ENCODE peak calls at places on chromosomes 1 and 21, in seven cellular contexts. M, K, W, D, S, I and Z are unnamed samples. For H3K36me3, the result is how much of the 10 kb centered on the place peaks cover.

GRCh38 chr1:106768077-106768476 is 288.4 kb upstream of the PRMT6 start:
- DNase-seq in M (no peak), K (no peak), W (peak), D (no peak), S (no peak), I (no peak), Z (no peak)

GRCh38 chr1:182301026-182301436 is 90.6 kb downstream of the GLUL start:
- DNase-seq in M (no peak), K (no peak), W (no peak), D (no peak), S (no peak), I (no peak), Z (no peak)

GRCh38 chr1:47818682-47819502 is 178.3 kb downstream of the TRABD2B start:
- DNase-seq in M (no peak), K (no peak), W (no peak), D (no peak), S (no peak), I (no peak), Z (no peak)

GRCh38 chr1:173596097-173596825 is 6.6 kb downstream of the SLC9C2 start:
- DNase-seq in M (no peak), K (no peak), W (no peak), D (no peak), S (no peak), I (no peak), Z (no peak)

GRCh38 chr1:114756949-114757454 is 782 bp downstream of the CSDE1 start:
- DNase-seq in M (peak), K (peak), W (peak), D (peak), S (no peak), I (no peak), Z (no peak)

GRCh38 chr1:192887426-192887825 is 78.6 kb downstream of the RGS2 start:
- DNase-seq in M (no peak), K (no peak), W (no peak), D (no peak), S (no peak), I (peak), Z (no peak)

GRCh38 chr1:10374442-10374860 is 24.4 kb upstream of the PGD start:
- DNase-seq in M (no peak), K (no peak), W (peak), D (no peak), S (no peak), I (no peak), Z (no peak)

GRCh38 chr1:52041551-52042185 is 8.1 kb upstream of the KTI12 start:
- DNase-seq in M (no peak), K (no peak), W (no peak), D (no peak), S (no peak), I (no peak), Z (no peak)

GRCh38 chr1:50977575-50978143 is 7.6 kb downstream of the CDKN2C start:
- DNase-seq in M (no peak), K (peak), W (peak), D (peak), S (peak), I (no peak), Z (no peak)

GRCh38 chr21:35048706-35049617 is at the start of gene RUNX1:
- DNase-seq in M (peak), K (no peak), W (peak), D (peak), S (peak), I (no peak), Z (no peak)

GRCh38 chr21:19029816-19030215 is 626.2 kb upstream of the TMPRSS15 start:
- DNase-seq in M (no peak), K (no peak), W (no peak), D (no peak), S (no peak), I (no peak), Z (no peak)

GRCh38 chr21:14547834-14548513 is 1.9 kb upstream of the SAMSN1 start:
- DNase-seq in M (no peak), K (no peak), W (no peak), D (no peak), S (no peak), I (no peak), Z (no peak)

GRCh38 chr21:29155118-29155932 is 24.9 kb downstream of the MAP3K7CL start:
- DNase-seq in M (no peak), K (no peak), W (peak), D (peak), S (no peak), I (no peak), Z (no peak)

GRCh38 chr21:18608226-18608625 is 204.6 kb upstream of the TMPRSS15 start:
- DNase-seq in M (no peak), K (no peak), W (no peak), D (no peak), S (no peak), I (peak), Z (no peak)

GRCh38 chr1:60897003-60897402 is 185.4 kb upstream of the NFIA start:
- DNase-seq in M (no peak), K (no peak), W (no peak), D (no peak), S (no peak), I (no peak), Z (no peak)

GRCh38 chr1:241834733-241835377 is 13.1 kb upstream of the EXO1 start:
- DNase-seq in M (no peak), K (no peak), W (peak), D (no peak), S (no peak), I (peak), Z (no peak)

GRCh38 chr1:55558515-55558914 is 343.4 kb upstream of the USP24 start:
- DNase-seq in M (no peak), K (no peak), W (no peak), D (no peak), S (no peak), I (no peak), Z (no peak)

GRCh38 chr1:27727126-27727525 is 1.4 kb downstream of the FAM76A start:
- DNase-seq in M (no peak), K (no peak), W (peak), D (no peak), S (no peak), I (no peak), Z (no peak)

GRCh38 chr1:208252126-208252853 is 8.1 kb upstream of the PLXNA2 start:
- DNase-seq in M (no peak), K (peak), W (no peak), D (no peak), S (no peak), I (no peak), Z (no peak)

GRCh38 chr1:156959414-156959813 is 39.0 kb downstream of the LRRC71 start:
- DNase-seq in M (no peak), K (no peak), W (peak), D (no peak), S (no peak), I (no peak), Z (peak)

GRCh38 chr1:97553975-97554374 is 366.9 kb downstream of the DPYD start:
- DNase-seq in M (no peak), K (no peak), W (no peak), D (no peak), S (no peak), I (no peak), Z (no peak)

GRCh38 chr1:4796161-4796998 is 142.0 kb downstream of the AJAP1 start:
- DNase-seq in M (no peak), K (no peak), W (no peak), D (no peak), S (peak), I (no peak), Z (no peak)

GRCh38 chr1:18256318-18257235 is 149.0 kb downstream of the IGSF21 start:
- DNase-seq in M (no peak), K (peak), W (peak), D (no peak), S (no peak), I (peak), Z (no peak)

GRCh38 chr1:114595602-114596001 is 14.2 kb upstream of the BCAS2 start:
- DNase-seq in M (no peak), K (no peak), W (no peak), D (no peak), S (no peak), I (no peak), Z (no peak)

GRCh38 chr1:228194921-228195812 is 12.7 kb upstream of the OBSCN start:
- DNase-seq in M (no peak), K (no peak), W (no peak), D (peak), S (no peak), I (no peak), Z (no peak)

GRCh38 chr1:36761073-36761472 is 273.2 kb downstream of the GRIK3 start:
- DNase-seq in M (no peak), K (no peak), W (no peak), D (no peak), S (no peak), I (no peak), Z (no peak)

GRCh38 chr1:43442756-43443155 is 11.0 kb downstream of the HYI start:
- DNase-seq in M (no peak), K (no peak), W (no peak), D (no peak), S (no peak), I (no peak), Z (no peak)

GRCh38 chr21:38267991-38268858 is 11.4 kb downstream of the KCNJ15 start:
- DNase-seq in M (no peak), K (no peak), W (peak), D (no peak), S (peak), I (no peak), Z (no peak)

GRCh38 chr1:86515597-86515996 is 31.3 kb upstream of the CLCA4 start:
- DNase-seq in M (no peak), K (no peak), W (peak), D (no peak), S (no peak), I (no peak), Z (no peak)

GRCh38 chr1:24850353-24850905 is 79.6 kb downstream of the RUNX3 start:
- DNase-seq in M (no peak), K (no peak), W (no peak), D (no peak), S (no peak), I (no peak), Z (no peak)

GRCh38 chr1:73359001-73359400 is 839.0 kb downstream of the LRRIQ3 start:
- DNase-seq in M (no peak), K (no peak), W (no peak), D (no peak), S (no peak), I (no peak), Z (no peak)

GRCh38 chr21:40200962-40201361 is 333.7 kb downstream of the PCP4 start:
- DNase-seq in M (no peak), K (no peak), W (peak), D (no peak), S (no peak), I (no peak), Z (no peak)

GRCh38 chr1:148318900-148319242 is 164.2 kb downstream of the PPIAL4G start:
- DNase-seq in M (no peak), K (no peak), W (no peak), D (no peak), S (no peak), I (no peak), Z (no peak)

GRCh38 chr1:21272540-21272939 is 17.7 kb downstream of the ECE1 start:
- DNase-seq in M (no peak), K (peak), W (no peak), D (no peak), S (no peak), I (no peak), Z (no peak)

GRCh38 chr1:54409156-54410142 is 3.3 kb upstream of the SSBP3 start:
- DNase-seq in M (no peak), K (no peak), W (no peak), D (no peak), S (peak), I (no peak), Z (no peak)

GRCh38 chr1:97174039-97174704 is 452.6 kb downstream of the PTBP2 start:
- DNase-seq in M (no peak), K (no peak), W (peak), D (no peak), S (no peak), I (no peak), Z (no peak)

GRCh38 chr21:26041441-26042180 is 129.0 kb downstream of the APP start:
- DNase-seq in M (no peak), K (no peak), W (peak), D (no peak), S (no peak), I (no peak), Z (no peak)

GRCh38 chr1:183734600-183735036 is 70.3 kb upstream of the RGL1 start:
- DNase-seq in M (no peak), K (no peak), W (peak), D (peak), S (no peak), I (no peak), Z (peak)

GRCh38 chr1:183736391-183736790 is 68.5 kb upstream of the RGL1 start:
- DNase-seq in M (no peak), K (no peak), W (no peak), D (no peak), S (no peak), I (no peak), Z (no peak)

GRCh38 chr1:183733610-183734219 is 71.2 kb upstream of the RGL1 start:
- DNase-seq in M (no peak), K (no peak), W (no peak), D (no peak), S (no peak), I (no peak), Z (no peak)

GRCh38 chr1:183732251-183732650 is 72.7 kb upstream of the RGL1 start:
- DNase-seq in M (no peak), K (no peak), W (peak), D (no peak), S (no peak), I (no peak), Z (no peak)

GRCh38 chr1:183735069-183735860 is 69.7 kb upstream of the RGL1 start:
- DNase-seq in M (no peak), K (no peak), W (peak), D (no peak), S (no peak), I (no peak), Z (no peak)
- H3K36me3 ChIP-seq in M (under half), K (under half), W (under half), D (under half), S (under half), I (under half), Z (under half)

GRCh38 chr21:43021756-43022600 is 47.6 kb downstream of the PKNOX1 start:
- DNase-seq in M (no peak), K (no peak), W (no peak), D (no peak), S (no peak), I (no peak), Z (no peak)
- H3K36me3 ChIP-seq in M (under half), K (under half), W (under half), D (half or more), S (under half), I (under half), Z (under half)

DNA sequence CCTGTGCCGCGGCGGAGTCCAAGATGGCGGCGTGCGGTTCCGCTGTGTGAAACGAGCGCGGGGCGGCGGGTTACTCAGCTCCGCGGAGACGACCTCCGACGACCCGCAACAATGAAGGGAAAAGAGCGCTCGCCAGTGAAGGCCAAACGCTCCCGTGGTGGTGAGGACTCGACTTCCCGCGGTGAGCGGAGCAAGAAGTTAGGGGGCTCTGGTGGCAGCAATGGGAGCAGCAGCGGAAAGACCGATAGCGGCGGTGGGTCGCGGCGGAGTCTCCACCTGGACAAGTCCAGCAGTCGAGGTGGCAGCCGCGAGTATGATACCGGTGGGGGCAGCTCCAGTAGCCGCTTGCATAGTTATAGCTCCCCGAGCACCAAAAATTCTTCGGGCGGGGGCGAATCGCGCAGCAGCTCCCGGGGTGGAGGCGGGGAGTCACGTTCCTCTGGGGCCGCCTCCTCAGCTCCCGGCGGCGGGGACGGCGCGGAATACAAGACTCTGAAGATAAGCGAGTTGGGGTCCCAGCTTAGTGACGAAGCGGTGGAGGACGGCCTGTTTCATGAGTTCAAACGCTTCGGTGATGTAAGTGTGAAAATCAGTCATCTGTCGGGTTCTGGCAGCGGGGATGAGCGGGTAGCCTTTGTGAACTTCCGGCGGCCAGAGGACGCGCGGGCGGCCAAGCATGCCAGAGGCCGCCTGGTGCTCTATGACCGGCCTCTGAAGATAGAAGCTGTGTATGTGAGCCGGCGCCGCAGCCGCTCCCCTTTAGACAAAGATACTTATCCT is 440 bp downstream of the RBM15 start:
- DNase-seq in M (peak), K (no peak), W (peak), D (peak), S (peak), I (no peak), Z (no peak)
- H3K36me3 ChIP-seq in M (under half), K (under half), W (under half), D (under half), S (under half), I (under half), Z (under half)

GRCh38 chr21:42291003-42291750 is 24.0 kb downstream of the TFF3 start:
- DNase-seq in M (no peak), K (no peak), W (no peak), D (no peak), S (no peak), I (no peak), Z (no peak)

GRCh38 chr21:42289926-42290325 is 25.3 kb downstream of the TFF3 start:
- DNase-seq in M (no peak), K (no peak), W (no peak), D (peak), S (no peak), I (no peak), Z (no peak)

GRCh38 chr21:42293649-42294272 is 21.4 kb downstream of the TFF3 start:
- DNase-seq in M (no peak), K (no peak), W (no peak), D (no peak), S (no peak), I (no peak), Z (no peak)

GRCh38 chr21:42294273-42294880 is 20.8 kb downstream of the TFF3 start:
- DNase-seq in M (no peak), K (no peak), W (no peak), D (no peak), S (no peak), I (no peak), Z (no peak)

GRCh38 chr21:42291751-42292562 is 23.3 kb downstream of the TFF3 start:
- DNase-seq in M (no peak), K (no peak), W (no peak), D (no peak), S (no peak), I (no peak), Z (no peak)
- H3K36me3 ChIP-seq in M (under half), K (under half), W (under half), D (half or more), S (under half), I (under half), Z (under half)

DNA sequence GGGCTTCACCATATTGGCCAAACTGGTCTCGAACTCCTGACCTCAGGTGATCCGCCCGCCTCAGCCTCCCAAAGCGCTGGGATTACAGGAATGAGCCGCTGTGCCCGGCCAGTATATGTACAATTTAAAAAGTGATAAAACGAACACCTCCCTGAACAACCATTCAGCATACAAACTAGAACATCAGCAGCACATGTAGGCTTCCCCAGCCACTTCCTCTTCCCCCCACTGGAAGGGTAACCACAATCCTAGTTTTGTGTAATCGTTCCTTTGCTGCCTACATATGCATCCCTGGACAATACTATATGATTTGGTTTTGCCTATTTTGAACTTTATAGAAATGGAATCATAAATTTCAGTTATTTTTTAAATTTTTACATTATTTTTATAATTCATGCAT is 60.4 kb downstream of the DESI2 start:
- DNase-seq in M (no peak), K (no peak), W (no peak), D (no peak), S (no peak), I (no peak), Z (no peak)
- H3K36me3 ChIP-seq in M (under half), K (under half), W (under half), D (under half), S (under half), I (under half), Z (under half)

GRCh38 chr1:183528577-183528976 is 56.3 kb downstream of the SMG7 start:
- DNase-seq in M (no peak), K (no peak), W (no peak), D (no peak), S (no peak), I (no peak), Z (no peak)
- H3K36me3 ChIP-seq in M (under half), K (under half), W (half or more), D (half or more), S (under half), I (under half), Z (under half)

DNA sequence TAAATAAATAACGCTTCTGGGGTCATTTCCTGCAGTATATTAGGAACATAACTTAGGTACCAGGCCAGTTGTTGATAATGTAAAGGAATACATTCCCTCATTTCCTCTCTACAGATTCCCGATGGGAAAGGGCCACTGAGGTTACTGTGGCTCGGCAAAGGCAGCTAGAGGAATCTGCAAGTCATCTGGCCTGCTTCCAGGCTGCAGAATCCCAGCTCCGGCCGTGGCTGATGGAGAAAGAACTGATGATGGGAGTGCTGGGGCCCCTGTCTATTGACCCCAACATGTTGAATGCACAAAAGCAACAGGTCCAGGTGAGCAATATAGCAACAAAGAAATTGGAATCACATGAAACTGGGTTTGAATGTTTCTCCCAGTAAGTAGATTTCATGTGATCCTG is 109.6 kb upstream of the BMP8A start:
- DNase-seq in M (no peak), K (no peak), W (no peak), D (no peak), S (no peak), I (no peak), Z (no peak)
- H3K36me3 ChIP-seq in M (under half), K (under half), W (half or more), D (half or more), S (under half), I (under half), Z (under half)

GRCh38 chr1:16149702-16150488 is 6.0 kb downstream of the EPHA2 start:
- DNase-seq in M (no peak), K (no peak), W (no peak), D (no peak), S (no peak), I (no peak), Z (no peak)

GRCh38 chr1:16149146-16149545 is 6.7 kb downstream of the EPHA2 start:
- DNase-seq in M (no peak), K (no peak), W (no peak), D (no peak), S (no peak), I (no peak), Z (no peak)

GRCh38 chr1:16151200-16151708 is 4.6 kb downstream of the EPHA2 start:
- DNase-seq in M (no peak), K (no peak), W (peak), D (no peak), S (no peak), I (no peak), Z (no peak)

GRCh38 chr1:16151985-16152384 is 3.9 kb downstream of the EPHA2 start:
- DNase-seq in M (no peak), K (no peak), W (peak), D (no peak), S (no peak), I (no peak), Z (no peak)

DNA sequence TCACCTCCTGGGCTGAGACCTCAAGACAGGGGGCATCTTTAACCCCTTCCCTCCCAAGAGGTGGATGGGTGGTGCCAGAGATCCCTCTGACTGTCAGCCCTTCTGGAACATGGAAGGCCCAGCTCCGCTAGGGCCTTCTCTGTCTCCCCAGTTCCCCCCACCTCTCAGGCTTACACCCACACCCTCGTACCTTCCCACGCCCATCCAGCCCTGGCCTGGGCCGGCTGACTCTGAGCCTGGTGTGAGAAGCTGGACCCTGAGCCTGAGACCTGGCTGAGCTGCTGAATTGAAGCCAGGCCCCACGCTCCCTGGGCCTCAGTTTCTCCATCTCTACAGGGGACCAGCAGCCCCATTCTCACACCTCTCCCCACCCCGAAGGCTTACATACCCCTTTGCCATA is 5.4 kb downstream of the EPHA2 start:
- DNase-seq in M (no peak), K (no peak), W (no peak), D (no peak), S (no peak), I (no peak), Z (no peak)
- H3K36me3 ChIP-seq in M (under half), K (under half), W (under half), D (under half), S (under half), I (half or more), Z (under half)